ENCODE peak calls at places on chromosomes 2 and 18, in four cellular contexts. Z is CD8-positive, alpha-beta T cell; Y is H9; R is HepG2. S is an unnamed sample.

GRCh38 chr18:11392292-11392691 is 217.1 kb upstream of the SLC35G4 start:
- DNase-seq in Z (no peak), R (no peak), Y (peak), S (no peak)

GRCh38 chr2:99974966-99975365 is 167.4 kb downstream of the AFF3 start:
- DNase-seq in Y (no peak), R (no peak), Z (no peak), S (no peak)

GRCh38 chr2:9199716-9200633 is 6.6 kb upstream of the ASAP2 start:
- DNase-seq in R (no peak), Y (no peak), Z (no peak), S (peak)

GRCh38 chr2:189751080-189751658 is 11.4 kb downstream of the OSGEPL1 start:
- DNase-seq in R (peak), Z (peak), Y (peak), S (no peak)

GRCh38 chr2:8172661-8173060 is 509.2 kb upstream of the ID2 start:
- DNase-seq in Z (no peak), Y (no peak), R (no peak), S (no peak)

GRCh38 chr2:13522917-13523821 is 806.4 kb downstream of the TRIB2 start:
- DNase-seq in Z (no peak), R (no peak), Y (no peak), S (no peak)

GRCh38 chr2:189285351-189285750 is 105.8 kb upstream of the COL5A2 start:
- DNase-seq in Y (no peak), R (no peak), Z (no peak), S (no peak)

GRCh38 chr2:65367517-65367916 is 64.9 kb downstream of the SPRED2 start:
- DNase-seq in Z (no peak), R (no peak), Y (no peak), S (no peak)

GRCh38 chr2:236753611-236754010 is 184.0 kb downstream of the ACKR3 start:
- DNase-seq in Z (no peak), Y (no peak), R (no peak), S (no peak)

GRCh38 chr2:220006152-220006551 is 378.7 kb downstream of the SLC4A3 start:
- DNase-seq in R (no peak), Z (no peak), Y (no peak), S (no peak)

GRCh38 chr2:177413703-177414102 is 21.1 kb downstream of the AGPS start:
- DNase-seq in Y (no peak), Z (no peak), R (no peak), S (no peak)

GRCh38 chr2:128734521-128735295 is 416.0 kb upstream of the HS6ST1 start:
- DNase-seq in Z (no peak), Y (peak), R (no peak), S (no peak)

GRCh38 chr2:190844700-190845410 is 35.8 kb upstream of the GLS start:
- DNase-seq in R (no peak), Z (no peak), Y (no peak), S (no peak)

GRCh38 chr2:21118302-21118920 is 5.4 kb upstream of the TDRD15 start:
- DNase-seq in Z (no peak), R (peak), Y (peak), S (no peak)

GRCh38 chr2:55165567-55165966 is 66.5 kb downstream of the CLHC1 start:
- DNase-seq in Y (no peak), R (no peak), Z (no peak), S (no peak)

GRCh38 chr2:191711621-191712020 is 33.7 kb downstream of the NABP1 start:
- DNase-seq in Y (no peak), R (no peak), Z (no peak), S (no peak)

GRCh38 chr2:231680992-231681852 is 27.1 kb upstream of the PTMA start:
- DNase-seq in Z (no peak), Y (peak), R (peak), S (peak)

DNA sequence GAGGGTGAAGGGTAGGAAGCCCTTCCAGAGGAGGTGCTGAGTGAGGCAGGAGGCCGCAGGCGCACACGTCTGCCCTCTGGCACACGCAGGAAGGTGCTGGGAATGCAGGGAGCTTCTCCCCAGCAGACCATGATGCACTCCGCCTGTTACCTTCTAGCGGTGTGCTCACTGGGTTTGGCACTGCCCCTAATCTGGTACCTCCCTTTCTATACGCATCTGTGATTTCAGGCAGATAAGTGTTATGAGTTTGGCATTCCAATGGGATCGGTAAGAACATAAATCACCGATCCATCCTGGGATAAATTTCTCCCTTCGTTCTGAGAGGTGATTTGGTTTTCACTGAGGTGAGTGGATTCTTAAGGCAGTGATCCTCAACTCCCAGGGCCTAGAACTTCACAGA is 34.6 kb downstream of the ODC1 start:
- DNase-seq in R (no peak), Y (no peak), Z (no peak), S (no peak)
- H3K27ac ChIP-seq in R (no peak), Y (no peak), Z (no peak), S (no peak)

GRCh38 chr18:47969851-47970250 is 39.4 kb upstream of the SMAD2 start:
- DNase-seq in R (no peak), Z (no peak), Y (no peak), S (no peak)
- H3K27ac ChIP-seq in R (no peak), Z (no peak), Y (no peak), S (no peak)

GRCh38 chr2:6081542-6081872 is 389.3 kb downstream of the SOX11 start:
- DNase-seq in Z (no peak), R (no peak), Y (no peak), S (no peak)
- H3K27ac ChIP-seq in Z (no peak), R (no peak), Y (no peak), S (no peak)

GRCh38 chr2:285990-286389 is 1.9 kb downstream of the ALKAL2 start:
- DNase-seq in Z (no peak), R (no peak), Y (no peak), S (no peak)
- H3K27ac ChIP-seq in Z (no peak), R (no peak), Y (no peak), S (no peak)

GRCh38 chr18:3042337-3042736 is 29.4 kb upstream of the LPIN2 start:
- DNase-seq in Y (no peak), Z (no peak), R (no peak), S (no peak)
- H3K27ac ChIP-seq in Y (no peak), Z (no peak), R (no peak), S (no peak)

GRCh38 chr2:173590278-173590811 is 235.7 kb downstream of the CDCA7 start:
- DNase-seq in R (peak), Y (no peak), Z (no peak), S (no peak)

GRCh38 chr2:173584676-173585453 is 230.2 kb downstream of the CDCA7 start:
- DNase-seq in R (no peak), Y (no peak), Z (no peak), S (no peak)

GRCh38 chr2:173593109-173593508 is 238.4 kb downstream of the CDCA7 start:
- DNase-seq in Y (no peak), R (no peak), Z (no peak), S (no peak)

GRCh38 chr2:173588931-173589369 is 234.3 kb downstream of the CDCA7 start:
- DNase-seq in Z (no peak), Y (no peak), R (no peak), S (no peak)

GRCh38 chr2:173589604-173590277 is 235.1 kb downstream of the CDCA7 start:
- DNase-seq in R (no peak), Z (no peak), Y (no peak), S (no peak)
- H3K27ac ChIP-seq in R (no peak), Z (no peak), Y (no peak), S (no peak)